ENCODE peak calls at places on chromosomes 11 and 22, in six cellular contexts. N, A, J, P, X and G are unnamed samples.

GRCh38 chr11:64086263-64086938 is 50.7 kb downstream of the FLRT1 start:
- DNase-seq in N (no peak), A (no peak), J (no peak), P (peak; percentile 43), X (peak; percentile 19), G (no peak)

GRCh38 chr22:30241576-30242371 is 4.8 kb downstream of the LIF start:
- DNase-seq in N (no peak), A (no peak), J (no peak), P (no peak), X (no peak), G (no peak)

GRCh38 chr11:98732947-98733346 is 287.8 kb upstream of the CNTN5 start:
- DNase-seq in N (no peak), A (no peak), J (no peak), P (no peak), X (no peak), G (no peak)

GRCh38 chr11:59413646-59414045 is 12.6 kb downstream of the OR5A2 start:
- DNase-seq in N (no peak), A (no peak), J (no peak), P (no peak), X (no peak), G (no peak)

GRCh38 chr11:108958446-108959123 is 293.7 kb downstream of the DDX10 start:
- DNase-seq in N (no peak), A (no peak), J (no peak), P (no peak), X (no peak), G (no peak)

GRCh38 chr22:32583921-32584335 is 109.3 kb downstream of the FBXO7 start:
- DNase-seq in N (no peak), A (no peak), J (no peak), P (no peak), X (no peak), G (no peak)

GRCh38 chr11:87967459-87967858 is 207.8 kb downstream of the RAB38 start:
- DNase-seq in N (no peak), A (no peak), J (no peak), P (no peak), X (no peak), G (no peak)

GRCh38 chr22:46074771-46075551 is 75.4 kb upstream of the PPARA start:
- DNase-seq in N (no peak), A (no peak), J (peak; percentile 71), P (peak; percentile 33), X (no peak), G (no peak)

GRCh38 chr11:46892838-46893237 is 25.5 kb downstream of the LRP4 start:
- DNase-seq in N (no peak), A (no peak), J (no peak), P (no peak), X (no peak), G (no peak)

GRCh38 chr22:17243524-17243923 is 24.3 kb upstream of the ADA2 start:
- DNase-seq in N (no peak), A (peak; percentile 60), J (peak; percentile 82), P (no peak), X (no peak), G (peak; percentile 55)

GRCh38 chr11:12598330-12599256 is 75.6 kb upstream of the TEAD1 start:
- DNase-seq in N (no peak), A (no peak), J (no peak), P (no peak), X (no peak), G (no peak)

GRCh38 chr11:64186205-64187165 is 514 bp downstream of the STIP1 start:
- DNase-seq in N (no peak), A (no peak), J (no peak), P (no peak), X (no peak), G (no peak)

GRCh38 chr11:43359432-43359818 is 705 bp downstream of the TTC17 start:
- DNase-seq in N (no peak), A (peak; percentile 24), J (no peak), P (no peak), X (no peak), G (peak; percentile 14)

GRCh38 chr11:65590240-65590738 is 5.3 kb downstream of the KCNK7 start:
- DNase-seq in N (no peak), A (no peak), J (no peak), P (no peak), X (no peak), G (no peak)

DNA sequence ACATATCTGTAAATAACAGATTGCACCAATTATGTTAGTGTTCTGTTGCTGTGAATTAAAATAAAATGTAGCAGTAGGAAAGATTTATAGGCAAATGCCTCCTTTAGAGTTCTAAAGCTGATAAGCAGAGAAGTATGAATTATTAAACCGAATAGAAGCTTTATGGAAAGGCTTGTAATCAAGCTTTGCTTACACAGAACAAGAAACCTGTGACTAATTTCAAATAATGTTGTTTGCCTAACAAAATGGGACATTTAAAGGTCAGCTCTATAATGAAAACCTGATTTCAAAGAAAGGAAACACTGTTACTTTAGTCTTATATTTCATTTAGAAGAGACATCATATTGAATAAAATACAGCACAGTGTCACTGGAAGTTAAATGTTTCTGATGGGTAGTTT is 2237.7 kb downstream of the LRRC4C start:
- DNase-seq in N (no peak), A (no peak), J (no peak), P (no peak), X (no peak), G (no peak)
- TF ChIP-seq POLR2A in N (no peak), A (no peak), J (no peak), P (no peak), X (no peak), G (no peak)

DNA sequence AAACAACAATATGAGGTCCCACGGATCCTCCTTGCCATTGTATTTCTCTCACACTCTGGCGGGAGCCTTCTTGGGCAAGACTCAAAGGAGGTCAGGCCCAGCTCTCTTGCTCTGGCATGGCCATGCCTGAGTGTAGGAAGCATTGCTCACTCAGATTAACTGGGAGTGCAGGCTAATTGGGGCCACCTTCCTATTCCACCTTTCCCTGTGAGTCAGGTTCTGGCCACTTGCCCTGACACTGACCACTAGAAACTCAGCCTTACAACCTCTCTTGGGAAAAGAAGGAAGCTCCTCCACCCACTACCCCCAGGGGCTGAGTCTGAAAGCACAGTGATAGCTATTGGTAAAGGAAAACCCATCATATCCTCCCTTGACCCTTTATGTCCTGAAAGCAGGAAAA is 121.8 kb upstream of the NTM start:
- DNase-seq in N (peak; percentile 37), A (no peak), J (no peak), P (no peak), X (no peak), G (no peak)
- TF ChIP-seq POLR2AphosphoS5 in N (no peak), A (no peak), J (no peak), P (no peak), X (no peak), G (no peak)

GRCh38 chr11:7254731-7255291 is 3.1 kb downstream of the SYT9 start:
- DNase-seq in N (no peak), A (no peak), J (no peak), P (no peak), X (no peak), G (no peak)

GRCh38 chr11:7250166-7250565 is 1.5 kb upstream of the SYT9 start:
- DNase-seq in N (no peak), A (no peak), J (no peak), P (no peak), X (no peak), G (no peak)

GRCh38 chr11:7251487-7251835 is 243 bp upstream of the SYT9 start:
- DNase-seq in N (no peak), A (no peak), J (no peak), P (no peak), X (no peak), G (no peak)

GRCh38 chr11:7252683-7253213 is 1.0 kb downstream of the SYT9 start:
- DNase-seq in N (peak; percentile 72), A (no peak), J (no peak), P (no peak), X (no peak), G (no peak)

GRCh38 chr11:7251836-7252682 is at the start of gene SYT9:
- DNase-seq in N (peak; percentile 90), A (peak; percentile 50), J (peak; percentile 72), P (peak; percentile 54), X (no peak), G (peak; percentile 25)
- TF ChIP-seq POLR2A in N (no peak), A (no peak), J (no peak), P (no peak), X (no peak), G (no peak)

GRCh38 chr11:75403037-75403436 is 3.7 kb downstream of the RPS3 start:
- DNase-seq in N (no peak), A (no peak), J (no peak), P (no peak), X (no peak), G (no peak)

GRCh38 chr11:75406338-75406777 is 7.0 kb downstream of the RPS3 start:
- DNase-seq in N (no peak), A (no peak), J (peak; percentile 37), P (no peak), X (no peak), G (no peak)

GRCh38 chr11:75413864-75414263 is 14.5 kb downstream of the RPS3 start:
- DNase-seq in N (no peak), A (no peak), J (no peak), P (no peak), X (no peak), G (no peak)

GRCh38 chr11:75403983-75404658 is 4.8 kb downstream of the RPS3 start:
- DNase-seq in N (no peak), A (no peak), J (peak; percentile 39), P (no peak), X (no peak), G (no peak)

DNA sequence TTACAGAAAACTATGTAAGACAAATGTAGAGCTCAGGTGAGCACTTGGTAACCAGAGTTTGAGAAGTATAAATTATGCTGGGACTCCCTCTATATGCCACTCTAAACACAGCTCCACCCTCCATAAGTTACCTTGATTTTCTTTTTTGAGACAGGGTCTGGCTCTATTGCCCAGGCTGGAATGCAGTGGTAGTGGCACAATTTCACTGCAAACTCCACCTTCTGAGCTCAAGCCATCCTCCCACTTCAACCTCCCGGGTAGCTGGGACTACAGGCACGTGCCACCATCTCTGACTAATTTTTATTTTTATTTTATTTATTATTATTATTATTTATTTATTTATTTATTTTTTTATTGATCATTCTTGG is 9.5 kb downstream of the RPS3 start:
- DNase-seq in N (no peak), A (no peak), J (no peak), P (no peak), X (no peak), G (no peak)
- TF ChIP-seq POLR2AphosphoS5 in N (peak; percentile 23), A (peak; percentile 30), J (no peak), P (no peak), X (no peak), G (no peak)

GRCh38 chr11:118621898-118622375 is 14.5 kb downstream of the PHLDB1 start:
- DNase-seq in N (no peak), A (no peak), J (peak; percentile 53), P (no peak), X (no peak), G (no peak)

GRCh38 chr11:118620529-118621070 is 13.2 kb downstream of the PHLDB1 start:
- DNase-seq in N (no peak), A (no peak), J (peak; percentile 69), P (no peak), X (no peak), G (no peak)

GRCh38 chr11:118623291-118623655 is 15.9 kb downstream of the PHLDB1 start:
- DNase-seq in N (no peak), A (no peak), J (peak; percentile 47), P (no peak), X (peak; percentile 89), G (no peak)

GRCh38 chr11:118621071-118621815 is 13.8 kb downstream of the PHLDB1 start:
- DNase-seq in N (peak; percentile 89), A (peak; percentile 51), J (peak; percentile 87), P (peak; percentile 85), X (peak; percentile 90), G (no peak)

GRCh38 chr11:118622376-118623290 is 15.2 kb downstream of the PHLDB1 start:
- DNase-seq in N (no peak), A (no peak), J (peak; percentile 58), P (no peak), X (peak; percentile 94), G (no peak)
- TF ChIP-seq POLR2A in N (no peak), A (no peak), J (no peak), P (no peak), X (no peak), G (no peak)